ENCODE peak calls at places on chromosomes 4 and X, in nine cellular contexts. L is ovary; H is activated T-cell treated with anti-CD3 and anti-CD28 coated beads for 1 hour; S is immature natural killer cell; A is HT1080; Z is activated CD8-positive, alpha-beta T cell treated with anti-CD3 and anti-CD28 coated beads for 36 hours; K is amniotic stem cell; D is heart left ventricle; N is amygdala. O is an unnamed sample.
A peak's percentile ranks its signal among the peaks of the same experiment; 100 is the strongest.

GRCh38 chrX:34300871-34301270 is 168.8 kb upstream of the FAM47A start:
- DNase-seq in L (no peak), H (no peak), S (no peak), A (peak; percentile 25), Z (peak; percentile 29), K (peak; percentile 0), D (peak; percentile 4), N (no peak), O (peak; percentile 61)

GRCh38 chr4:89821612-89822011 is 15.3 kb downstream of the SNCA start:
- DNase-seq in L (no peak), H (no peak), S (no peak), A (no peak), Z (no peak), K (no peak), D (no peak), N (no peak), O (no peak)

GRCh38 chr4:158236304-158237030 is 26.2 kb downstream of the TMEM144 start:
- DNase-seq in L (no peak), H (no peak), S (no peak), A (no peak), Z (no peak), K (no peak), D (peak; percentile 20), N (peak; percentile 27), O (no peak)

GRCh38 chr4:183438458-183439113 is 5.8 kb upstream of the CDKN2AIP start:
- DNase-seq in L (no peak), H (no peak), S (no peak), A (peak; percentile 98), Z (no peak), K (no peak), D (no peak), N (no peak), O (no peak)

GRCh38 chrX:39874202-39874816 is 223.4 kb downstream of the BCOR start:
- DNase-seq in L (no peak), H (no peak), S (no peak), A (peak; percentile 27), Z (peak; percentile 86), K (peak; percentile 11), D (no peak), N (no peak), O (peak; percentile 82)

GRCh38 chrX:10819973-10820372 is 199.6 kb upstream of the MID1 start:
- DNase-seq in L (no peak), H (no peak), S (no peak), A (no peak), Z (no peak), K (no peak), D (no peak), N (no peak), O (no peak)

GRCh38 chr4:152360045-152360410 is 175.9 kb downstream of the FBXW7 start:
- DNase-seq in L (no peak), H (no peak), S (no peak), A (no peak), Z (no peak), K (no peak), D (no peak), N (no peak), O (no peak)

GRCh38 chr4:144591401-144591800 is 54.6 kb upstream of the HHIP start:
- DNase-seq in L (no peak), H (no peak), S (no peak), A (peak; percentile 68), Z (no peak), K (no peak), D (no peak), N (no peak), O (no peak)

GRCh38 chr4:73224886-73225285 is 33.7 kb downstream of the ANKRD17 start:
- DNase-seq in L (no peak), H (no peak), S (no peak), A (no peak), Z (no peak), K (no peak), D (no peak), N (no peak), O (no peak)

GRCh38 chr4:72987741-72988729 is 81.5 kb downstream of the COX18 start:
- DNase-seq in L (no peak), H (no peak), S (no peak), A (peak; percentile 1), Z (no peak), K (no peak), D (no peak), N (no peak), O (no peak)

GRCh38 chr4:114464873-114465272 is 133.7 kb upstream of the UGT8 start:
- DNase-seq in L (no peak), H (no peak), S (no peak), A (peak; percentile 3), Z (no peak), K (no peak), D (no peak), N (no peak), O (no peak)

GRCh38 chrX:149198980-149199732 is 305.9 kb downstream of the IDS start:
- DNase-seq in L (no peak), H (no peak), S (no peak), A (no peak), Z (peak; percentile 62), K (no peak), D (no peak), N (no peak), O (no peak)

GRCh38 chr4:26028793-26029511 is 114.9 kb downstream of the SMIM20 start:
- DNase-seq in L (peak; percentile 72), H (peak; percentile 48), S (peak; percentile 10), A (no peak), Z (peak; percentile 74), K (peak; percentile 9), D (peak; percentile 65), N (peak; percentile 5), O (peak; percentile 46)

O was measured in CD4-positive, CD25-positive, alpha-beta regulatory T cell.